ENCODE peak calls at places on chromosomes 12 and 14, in eight cellular contexts. One of them, this sample, is unnamed.

GRCh38 chr12:47819544-47819901 is 180 bp downstream of the HDAC7 start:
- DNase-seq in stomach: no peak
- DNase-seq in endothelial cell of umbilical vein: no peak
- DNase-seq in sigmoid colon: no peak
- DNase-seq in fibroblast of pulmonary artery: no peak
- DNase-seq in PC-3: no peak
- DNase-seq in left lung: no peak
- DNase-seq in foreskin fibroblast: no peak
- DNase-seq in this sample: no peak

GRCh38 chr14:60965402-60965801 is 15.5 kb downstream of the TRMT5 start:
- DNase-seq in left lung: no peak
- DNase-seq in endothelial cell of umbilical vein: peak
- DNase-seq in fibroblast of pulmonary artery: peak
- DNase-seq in sigmoid colon: no peak
- DNase-seq in PC-3: peak
- DNase-seq in foreskin fibroblast: peak
- DNase-seq in stomach: no peak
- DNase-seq in this sample: peak

GRCh38 chr12:25436206-25436912 is 116.7 kb downstream of the LMNTD1 start:
- DNase-seq in stomach: no peak
- DNase-seq in endothelial cell of umbilical vein: peak
- DNase-seq in foreskin fibroblast: peak
- DNase-seq in fibroblast of pulmonary artery: peak
- DNase-seq in sigmoid colon: no peak
- DNase-seq in PC-3: peak
- DNase-seq in left lung: no peak
- DNase-seq in this sample: peak

GRCh38 chr12:127729381-127729780 is 537.6 kb upstream of the TMEM132C start:
- DNase-seq in sigmoid colon: no peak
- DNase-seq in stomach: no peak
- DNase-seq in endothelial cell of umbilical vein: no peak
- DNase-seq in PC-3: peak
- DNase-seq in left lung: no peak
- DNase-seq in foreskin fibroblast: no peak
- DNase-seq in fibroblast of pulmonary artery: no peak
- DNase-seq in this sample: peak

GRCh38 chr14:76257111-76257803 is 105.5 kb downstream of the GPATCH2L start:
- DNase-seq in PC-3: no peak
- DNase-seq in sigmoid colon: no peak
- DNase-seq in foreskin fibroblast: no peak
- DNase-seq in endothelial cell of umbilical vein: no peak
- DNase-seq in fibroblast of pulmonary artery: peak
- DNase-seq in stomach: no peak
- DNase-seq in left lung: no peak
- DNase-seq in this sample: peak

GRCh38 chr14:76775695-76776305 is 14.5 kb downstream of the VASH1 start:
- DNase-seq in endothelial cell of umbilical vein: no peak
- DNase-seq in stomach: no peak
- DNase-seq in fibroblast of pulmonary artery: no peak
- DNase-seq in PC-3: no peak
- DNase-seq in sigmoid colon: peak
- DNase-seq in left lung: peak
- DNase-seq in foreskin fibroblast: no peak
- DNase-seq in this sample: no peak

GRCh38 chr14:104680806-104681688 is 8.4 kb upstream of the INF2 start:
- DNase-seq in left lung: peak
- DNase-seq in foreskin fibroblast: peak
- DNase-seq in fibroblast of pulmonary artery: peak
- DNase-seq in endothelial cell of umbilical vein: peak
- DNase-seq in stomach: peak
- DNase-seq in PC-3: peak
- DNase-seq in sigmoid colon: peak
- DNase-seq in this sample: peak

GRCh38 chr12:121857322-121858246 is 1.1 kb downstream of the HPD start:
- DNase-seq in fibroblast of pulmonary artery: no peak
- DNase-seq in left lung: no peak
- DNase-seq in PC-3: no peak
- DNase-seq in foreskin fibroblast: no peak
- DNase-seq in sigmoid colon: no peak
- DNase-seq in endothelial cell of umbilical vein: no peak
- DNase-seq in stomach: no peak
- DNase-seq in this sample: no peak

GRCh38 chr12:109310247-109311125 is 1.4 kb upstream of the FOXN4 start:
- DNase-seq in endothelial cell of umbilical vein: no peak
- DNase-seq in foreskin fibroblast: no peak
- DNase-seq in sigmoid colon: no peak
- DNase-seq in PC-3: no peak
- DNase-seq in fibroblast of pulmonary artery: no peak
- DNase-seq in left lung: no peak
- DNase-seq in stomach: no peak
- DNase-seq in this sample: no peak

GRCh38 chr12:109305547-109305946 is 3.5 kb downstream of the FOXN4 start:
- DNase-seq in left lung: no peak
- DNase-seq in PC-3: no peak
- DNase-seq in sigmoid colon: no peak
- DNase-seq in foreskin fibroblast: no peak
- DNase-seq in fibroblast of pulmonary artery: no peak
- DNase-seq in stomach: no peak
- DNase-seq in endothelial cell of umbilical vein: no peak
- DNase-seq in this sample: no peak

GRCh38 chr12:109309441-109310246 is 560 bp upstream of the FOXN4 start:
- DNase-seq in left lung: no peak
- DNase-seq in endothelial cell of umbilical vein: no peak
- DNase-seq in stomach: no peak
- DNase-seq in foreskin fibroblast: no peak
- DNase-seq in PC-3: no peak
- DNase-seq in sigmoid colon: no peak
- DNase-seq in fibroblast of pulmonary artery: no peak
- DNase-seq in this sample: no peak

GRCh38 chr12:109307051-109307450 is 2.0 kb downstream of the FOXN4 start:
- DNase-seq in PC-3: no peak
- DNase-seq in foreskin fibroblast: no peak
- DNase-seq in endothelial cell of umbilical vein: no peak
- DNase-seq in fibroblast of pulmonary artery: no peak
- DNase-seq in sigmoid colon: no peak
- DNase-seq in stomach: no peak
- DNase-seq in left lung: no peak
- DNase-seq in this sample: no peak

DNA sequence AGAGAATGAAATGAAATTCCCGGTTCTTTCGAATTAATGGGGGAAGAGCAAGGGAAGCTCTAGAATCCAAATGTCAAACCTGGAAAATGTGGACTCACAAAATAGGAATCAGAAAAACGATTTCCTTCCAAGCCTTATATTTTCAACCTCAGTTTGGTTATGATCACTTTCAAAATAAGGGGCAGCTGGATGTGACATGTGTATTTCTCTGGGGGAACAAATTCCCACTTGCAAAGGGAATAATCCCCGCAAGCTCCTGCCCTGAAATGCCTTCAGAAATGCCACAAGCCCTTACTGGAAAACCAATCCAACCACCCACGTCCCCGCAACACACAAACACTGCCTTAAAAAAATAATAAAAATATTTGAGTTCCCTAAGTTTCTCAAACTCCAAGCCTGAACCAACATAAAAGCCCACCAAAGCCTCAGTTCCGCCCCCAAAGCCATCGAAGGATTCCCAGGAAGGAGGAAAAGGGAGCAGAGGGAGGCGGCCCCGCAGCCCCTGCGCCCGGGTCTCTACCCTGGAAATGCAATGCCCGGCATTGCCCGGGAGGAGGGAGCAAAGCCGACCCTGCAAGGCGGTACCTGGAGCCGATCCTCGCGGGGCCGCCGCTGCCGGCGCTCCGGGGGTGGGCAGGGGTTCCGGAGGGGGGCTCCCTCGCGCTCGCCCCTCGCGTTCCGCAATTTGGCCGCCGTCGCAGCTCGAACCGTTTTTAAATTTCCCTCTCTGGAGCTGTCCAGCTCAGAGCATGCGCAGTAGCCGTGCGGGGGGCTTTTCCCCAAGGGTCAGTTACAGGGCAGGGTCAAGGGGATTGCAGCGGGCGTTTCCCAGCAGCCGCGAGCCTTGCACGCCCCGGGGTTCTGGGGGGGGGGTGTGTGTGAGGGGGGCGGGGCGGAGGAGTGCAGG is at the start of gene FOXN4:
- DNase-seq in fibroblast of pulmonary artery: no peak
- DNase-seq in left lung: no peak
- DNase-seq in endothelial cell of umbilical vein: no peak
- DNase-seq in PC-3: no peak
- DNase-seq in stomach: no peak
- DNase-seq in sigmoid colon: no peak
- DNase-seq in foreskin fibroblast: no peak
- DNase-seq in this sample: no peak
- H3K4me3 ChIP-seq in fibroblast of pulmonary artery: no peak
- H3K4me3 ChIP-seq in left lung: peak
- H3K4me3 ChIP-seq in endothelial cell of umbilical vein: no peak
- H3K4me3 ChIP-seq in PC-3: peak
- H3K4me3 ChIP-seq in stomach: peak
- H3K4me3 ChIP-seq in sigmoid colon: peak
- H3K4me3 ChIP-seq in foreskin fibroblast: no peak
- H3K4me3 ChIP-seq in this sample: no peak

GRCh38 chr12:65590318-65590717 is 234.0 kb upstream of the HMGA2 start:
- DNase-seq in left lung: no peak
- DNase-seq in endothelial cell of umbilical vein: no peak
- DNase-seq in stomach: no peak
- DNase-seq in fibroblast of pulmonary artery: no peak
- DNase-seq in sigmoid colon: no peak
- DNase-seq in foreskin fibroblast: no peak
- DNase-seq in PC-3: no peak
- DNase-seq in this sample: no peak

GRCh38 chr12:65586796-65587195 is 237.5 kb upstream of the HMGA2 start:
- DNase-seq in stomach: no peak
- DNase-seq in fibroblast of pulmonary artery: no peak
- DNase-seq in left lung: no peak
- DNase-seq in endothelial cell of umbilical vein: no peak
- DNase-seq in PC-3: no peak
- DNase-seq in sigmoid colon: no peak
- DNase-seq in foreskin fibroblast: no peak
- DNase-seq in this sample: no peak

GRCh38 chr12:65584041-65584440 is 240.2 kb upstream of the HMGA2 start:
- DNase-seq in stomach: no peak
- DNase-seq in foreskin fibroblast: no peak
- DNase-seq in PC-3: no peak
- DNase-seq in sigmoid colon: no peak
- DNase-seq in fibroblast of pulmonary artery: no peak
- DNase-seq in left lung: no peak
- DNase-seq in endothelial cell of umbilical vein: no peak
- DNase-seq in this sample: no peak

DNA sequence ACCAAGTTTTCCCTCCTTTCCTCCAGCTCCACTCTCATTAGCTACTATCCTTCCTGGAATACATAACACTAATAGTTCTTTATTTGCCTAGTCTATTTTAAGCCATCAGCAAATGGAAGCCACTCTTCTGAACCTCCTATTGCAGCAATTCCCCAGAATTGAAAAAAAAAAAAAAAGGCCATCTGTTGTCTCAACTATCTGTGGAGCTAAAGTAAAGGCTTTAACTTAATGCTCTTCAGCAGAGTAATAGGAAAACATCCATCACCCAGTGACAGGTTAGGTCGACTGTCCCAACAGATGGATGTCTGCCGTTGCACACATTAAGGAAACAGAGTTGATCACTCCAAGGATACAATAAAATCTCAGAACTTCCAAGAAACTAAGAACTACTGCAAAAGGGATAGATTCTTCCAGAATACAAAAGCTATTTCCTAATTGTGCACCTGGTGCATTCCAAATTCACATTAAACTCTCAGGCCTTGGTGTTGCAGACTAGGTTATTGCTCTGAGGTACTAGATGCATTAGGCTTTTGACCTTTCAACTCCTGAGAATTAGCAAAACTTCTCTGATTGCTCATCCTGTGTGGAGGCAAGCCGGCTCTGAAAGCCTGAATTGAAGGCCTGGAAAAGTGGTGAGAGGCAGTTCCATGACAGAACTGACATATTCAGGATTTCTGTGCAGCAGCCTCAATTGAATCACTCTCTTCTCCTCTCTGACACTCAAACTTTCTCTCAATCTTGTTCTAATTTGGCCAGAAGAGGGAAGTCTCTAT is 238.4 kb upstream of the HMGA2 start:
- DNase-seq in endothelial cell of umbilical vein: no peak
- DNase-seq in sigmoid colon: no peak
- DNase-seq in fibroblast of pulmonary artery: no peak
- DNase-seq in stomach: no peak
- DNase-seq in left lung: no peak
- DNase-seq in foreskin fibroblast: no peak
- DNase-seq in PC-3: no peak
- DNase-seq in this sample: no peak
- TF ChIP-seq CTCF in endothelial cell of umbilical vein: no peak
- TF ChIP-seq CTCF in sigmoid colon: no peak
- TF ChIP-seq CTCF in fibroblast of pulmonary artery: no peak
- TF ChIP-seq CTCF in stomach: no peak
- TF ChIP-seq CTCF in left lung: no peak
- TF ChIP-seq CTCF in foreskin fibroblast: no peak
- TF ChIP-seq CTCF in PC-3: peak
- TF ChIP-seq CTCF in this sample: no peak

DNA sequence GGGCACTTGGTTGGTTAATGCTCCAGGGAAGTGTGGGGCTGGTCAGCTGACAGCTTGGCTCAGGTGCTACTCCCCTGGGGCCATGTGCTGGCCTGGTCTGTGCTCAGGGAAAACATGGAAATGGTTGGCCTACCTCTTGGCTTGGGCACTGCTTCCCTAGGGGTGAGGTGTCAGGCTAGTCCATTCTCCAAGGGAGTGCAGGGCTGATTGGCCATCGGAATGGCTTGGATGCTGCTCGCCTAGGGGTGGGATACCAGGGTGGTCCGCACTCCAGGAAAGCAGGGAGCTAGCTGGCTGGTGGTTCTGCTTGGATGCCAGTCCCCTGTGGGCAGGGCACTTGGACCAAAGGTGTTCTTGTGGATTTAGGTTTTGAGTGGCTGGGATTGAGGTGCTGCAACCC is 245.7 kb downstream of the RAD51B start:
- DNase-seq in foreskin fibroblast: no peak
- DNase-seq in left lung: no peak
- DNase-seq in endothelial cell of umbilical vein: no peak
- DNase-seq in fibroblast of pulmonary artery: no peak
- DNase-seq in stomach: no peak
- DNase-seq in sigmoid colon: peak
- DNase-seq in PC-3: no peak
- DNase-seq in this sample: no peak
- H3K4me3 ChIP-seq in foreskin fibroblast: no peak
- H3K4me3 ChIP-seq in left lung: no peak
- H3K4me3 ChIP-seq in endothelial cell of umbilical vein: no peak
- H3K4me3 ChIP-seq in fibroblast of pulmonary artery: no peak
- H3K4me3 ChIP-seq in stomach: no peak
- H3K4me3 ChIP-seq in sigmoid colon: no peak
- H3K4me3 ChIP-seq in PC-3: no peak
- H3K4me3 ChIP-seq in this sample: no peak

GRCh38 chr12:123935956-123936355 is 36.7 kb downstream of the CCDC92 start:
- DNase-seq in sigmoid colon: no peak
- DNase-seq in left lung: no peak
- DNase-seq in fibroblast of pulmonary artery: no peak
- DNase-seq in foreskin fibroblast: no peak
- DNase-seq in endothelial cell of umbilical vein: no peak
- DNase-seq in stomach: no peak
- DNase-seq in PC-3: no peak
- DNase-seq in this sample: no peak

GRCh38 chr12:123936956-123937706 is 35.5 kb downstream of the CCDC92 start:
- DNase-seq in fibroblast of pulmonary artery: no peak
- DNase-seq in endothelial cell of umbilical vein: no peak
- DNase-seq in sigmoid colon: no peak
- DNase-seq in left lung: no peak
- DNase-seq in stomach: no peak
- DNase-seq in foreskin fibroblast: no peak
- DNase-seq in PC-3: no peak
- DNase-seq in this sample: no peak

GRCh38 chr12:123938679-123939480 is 33.8 kb downstream of the CCDC92 start:
- DNase-seq in left lung: peak
- DNase-seq in foreskin fibroblast: no peak
- DNase-seq in PC-3: no peak
- DNase-seq in fibroblast of pulmonary artery: no peak
- DNase-seq in endothelial cell of umbilical vein: no peak
- DNase-seq in stomach: no peak
- DNase-seq in sigmoid colon: no peak
- DNase-seq in this sample: peak

GRCh38 chr12:123936471-123936870 is 36.2 kb downstream of the CCDC92 start:
- DNase-seq in sigmoid colon: no peak
- DNase-seq in endothelial cell of umbilical vein: no peak
- DNase-seq in fibroblast of pulmonary artery: no peak
- DNase-seq in left lung: no peak
- DNase-seq in PC-3: no peak
- DNase-seq in foreskin fibroblast: no peak
- DNase-seq in stomach: no peak
- DNase-seq in this sample: no peak

GRCh38 chr12:123937707-123938600 is 34.7 kb downstream of the CCDC92 start:
- DNase-seq in sigmoid colon: no peak
- DNase-seq in fibroblast of pulmonary artery: no peak
- DNase-seq in endothelial cell of umbilical vein: no peak
- DNase-seq in left lung: peak
- DNase-seq in PC-3: no peak
- DNase-seq in stomach: no peak
- DNase-seq in foreskin fibroblast: no peak
- DNase-seq in this sample: no peak
- TF ChIP-seq CTCF in sigmoid colon: no peak
- TF ChIP-seq CTCF in fibroblast of pulmonary artery: no peak
- TF ChIP-seq CTCF in endothelial cell of umbilical vein: no peak
- TF ChIP-seq CTCF in left lung: no peak
- TF ChIP-seq CTCF in PC-3: no peak
- TF ChIP-seq CTCF in stomach: no peak
- TF ChIP-seq CTCF in foreskin fibroblast: no peak
- TF ChIP-seq CTCF in this sample: no peak